ENCODE peak calls at places on chromosome 1, in ten cellular contexts. X is heart right ventricle, Y is astrocyte, V is uterus, C is endothelial cell of umbilical vein, U is fibroblast of the aortic adventitia, A is body of pancreas, N is neural progenitor cell, M is GM20000, Z is tibial artery. O is an unnamed sample.

GRCh38 chr1:202888204-202888506 is 794 bp downstream of the RABIF start:
- DNase-seq in X (no peak), Y (peak), V (no peak), C (no peak), U (peak), A (no peak), N (no peak), M (no peak), Z (no peak), O (no peak)

GRCh38 chr1:2801535-2802291 is at the start of gene TTC34:
- DNase-seq in X (peak), Y (no peak), V (no peak), C (no peak), U (no peak), A (no peak), N (no peak), M (peak), Z (no peak), O (no peak)

GRCh38 chr1:151563376-151563775 is 23.3 kb downstream of the TUFT1 start:
- DNase-seq in X (no peak), Y (no peak), V (no peak), C (no peak), U (no peak), A (no peak), N (no peak), M (no peak), Z (no peak), O (no peak)

GRCh38 chr1:108556079-108556478 is 3.8 kb upstream of the EEIG2 start:
- DNase-seq in X (no peak), Y (no peak), V (no peak), C (no peak), U (no peak), A (no peak), N (no peak), M (no peak), Z (no peak), O (no peak)

GRCh38 chr1:210777914-210778313 is 356.0 kb downstream of the KCNH1 start:
- DNase-seq in X (no peak), Y (no peak), V (no peak), C (no peak), U (no peak), A (no peak), N (no peak), M (no peak), Z (no peak), O (no peak)

GRCh38 chr1:186374313-186375151 is 521 bp downstream of the TPR start:
- DNase-seq in X (no peak), Y (peak), V (no peak), C (peak), U (peak), A (peak), N (peak), M (peak), Z (no peak), O (no peak)

GRCh38 chr1:219661464-219662092 is 48.7 kb upstream of the ZC3H11B start:
- DNase-seq in X (no peak), Y (no peak), V (no peak), C (no peak), U (no peak), A (no peak), N (no peak), M (no peak), Z (no peak), O (no peak)

GRCh38 chr1:114152211-114153050 is 1.2 kb downstream of the SYT6 start:
- DNase-seq in X (peak), Y (peak), V (no peak), C (peak), U (peak), A (peak), N (peak), M (peak), Z (peak), O (peak)

GRCh38 chr1:206029484-206029883 is 5.8 kb upstream of the CTSE start:
- DNase-seq in X (no peak), Y (peak), V (peak), C (no peak), U (peak), A (peak), N (no peak), M (no peak), Z (peak), O (no peak)

GRCh38 chr1:170530972-170531757 is 801 bp upstream of the GORAB start:
- DNase-seq in X (peak), Y (no peak), V (peak), C (peak), U (peak), A (no peak), N (peak), M (no peak), Z (peak), O (no peak)

GRCh38 chr1:114457675-114458074 is 53.3 kb downstream of the TRIM33 start:
- DNase-seq in X (no peak), Y (no peak), V (no peak), C (no peak), U (no peak), A (no peak), N (no peak), M (no peak), Z (no peak), O (no peak)

GRCh38 chr1:192538407-192539311 is 36.9 kb upstream of the RGS1 start:
- DNase-seq in X (no peak), Y (peak), V (no peak), C (peak), U (peak), A (no peak), N (no peak), M (peak), Z (no peak), O (no peak)

GRCh38 chr1:228083871-228084278 is 1.4 kb downstream of the ARF1 start:
- DNase-seq in X (no peak), Y (no peak), V (no peak), C (peak), U (peak), A (no peak), N (peak), M (no peak), Z (no peak), O (no peak)

GRCh38 chr1:78536427-78536826 is 45.7 kb downstream of the PTGFR start:
- DNase-seq in X (no peak), Y (peak), V (no peak), C (no peak), U (peak), A (no peak), N (no peak), M (no peak), Z (no peak), O (no peak)

GRCh38 chr1:209491496-209491895 is 92.0 kb upstream of the CAMK1G start:
- DNase-seq in X (no peak), Y (no peak), V (no peak), C (no peak), U (no peak), A (no peak), N (no peak), M (no peak), Z (no peak), O (no peak)

GRCh38 chr1:209491031-209491430 is 92.5 kb upstream of the CAMK1G start:
- DNase-seq in X (no peak), Y (no peak), V (no peak), C (no peak), U (no peak), A (no peak), N (no peak), M (no peak), Z (no peak), O (no peak)

GRCh38 chr1:209491897-209492296 is 91.6 kb upstream of the CAMK1G start:
- DNase-seq in X (no peak), Y (no peak), V (no peak), C (no peak), U (no peak), A (no peak), N (no peak), M (no peak), Z (no peak), O (no peak)

GRCh38 chr1:209486861-209487260 is 96.7 kb upstream of the CAMK1G start:
- DNase-seq in X (no peak), Y (peak), V (no peak), C (no peak), U (no peak), A (no peak), N (no peak), M (no peak), Z (no peak), O (no peak)

DNA sequence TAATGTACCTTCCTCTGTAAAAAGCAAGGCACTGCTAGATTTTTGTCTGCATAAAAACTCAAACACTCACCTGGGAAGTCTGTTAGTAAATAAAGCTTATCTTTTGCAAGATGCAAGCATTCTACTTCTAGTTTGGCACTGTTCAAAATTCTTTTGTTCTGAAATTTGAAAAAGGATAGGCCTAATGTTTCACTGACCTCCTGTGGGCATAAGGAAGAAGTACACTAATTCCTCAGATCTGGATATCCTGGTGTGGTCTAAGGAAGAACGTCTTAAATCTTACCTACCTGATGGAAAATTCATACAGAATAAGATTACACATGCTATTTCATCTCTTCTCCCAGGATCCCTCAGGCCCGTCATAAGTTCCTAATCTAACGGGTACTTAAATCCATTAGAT is 93.5 kb upstream of the CAMK1G start:
- DNase-seq in X (no peak), Y (peak), V (no peak), C (no peak), U (peak), A (no peak), N (peak), M (no peak), Z (no peak), O (no peak)
- TF ChIP-seq CTCF in X (no peak), Y (peak), V (peak), C (no peak), U (peak), A (no peak), N (peak), M (no peak), Z (no peak), O (peak)

DNA sequence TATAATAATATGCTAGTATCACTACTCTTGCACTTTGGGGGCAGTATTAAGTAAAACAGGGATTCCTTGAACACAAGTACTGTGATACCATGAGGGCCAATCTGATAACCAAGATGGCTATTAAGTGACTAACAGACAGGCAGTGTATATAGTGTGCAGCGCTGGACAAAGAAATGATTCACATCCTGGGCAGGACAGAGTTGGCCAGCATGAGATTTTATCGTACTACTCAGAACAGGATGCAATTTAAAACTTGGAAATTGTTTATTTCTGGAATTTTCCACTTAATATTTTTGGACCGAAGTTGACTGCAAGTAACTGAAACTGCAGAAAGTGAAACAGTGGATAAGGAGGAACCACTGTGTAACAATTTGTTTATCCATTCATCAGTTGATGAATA is 74.6 kb downstream of the DNTTIP2 start:
- DNase-seq in X (no peak), Y (peak), V (no peak), C (peak), U (peak), A (no peak), N (no peak), M (no peak), Z (no peak), O (no peak)
- TF ChIP-seq CTCF in X (no peak), Y (no peak), V (no peak), C (no peak), U (no peak), A (no peak), N (no peak), M (no peak), Z (no peak), O (no peak)

GRCh38 chr1:248699099-248699498 is 3.5 kb downstream of the OR14I1 start:
- DNase-seq in X (no peak), Y (no peak), V (no peak), C (no peak), U (no peak), A (no peak), N (no peak), M (no peak), Z (no peak), O (no peak)

GRCh38 chr1:248696775-248697174 is 5.8 kb downstream of the OR14I1 start:
- DNase-seq in X (no peak), Y (no peak), V (no peak), C (no peak), U (no peak), A (no peak), N (no peak), M (no peak), Z (no peak), O (no peak)

GRCh38 chr1:248695451-248696132 is 7.0 kb downstream of the OR14I1 start:
- DNase-seq in X (no peak), Y (no peak), V (no peak), C (no peak), U (no peak), A (no peak), N (no peak), M (no peak), Z (no peak), O (no peak)

GRCh38 chr1:248697907-248698306 is 4.7 kb downstream of the OR14I1 start:
- DNase-seq in X (no peak), Y (no peak), V (no peak), C (no peak), U (no peak), A (no peak), N (no peak), M (no peak), Z (no peak), O (no peak)

DNA sequence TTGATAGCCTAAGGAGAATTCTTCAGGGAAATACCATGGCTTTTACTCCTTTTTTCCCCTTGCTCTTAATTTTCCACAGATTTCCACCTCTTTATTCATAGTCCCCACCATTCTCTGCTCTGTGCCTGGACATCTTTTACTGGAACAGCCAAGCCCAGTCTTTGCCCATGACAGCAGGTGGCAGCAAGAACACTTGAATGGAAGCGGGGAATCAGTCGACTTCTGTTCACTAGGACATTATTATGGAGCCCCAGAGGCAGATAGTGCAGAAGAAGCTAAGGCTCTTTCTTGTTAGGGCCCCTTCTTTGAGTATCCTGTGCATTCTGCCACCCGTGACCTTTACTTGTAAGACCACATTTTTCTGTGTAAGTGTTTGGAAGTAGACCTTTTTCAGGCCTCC is 6.3 kb downstream of the OR14I1 start:
- DNase-seq in X (no peak), Y (no peak), V (no peak), C (no peak), U (no peak), A (no peak), N (no peak), M (no peak), Z (no peak), O (no peak)
- TF ChIP-seq CTCF in X (no peak), Y (no peak), V (no peak), C (no peak), U (no peak), A (no peak), N (no peak), M (no peak), Z (no peak), O (no peak)

GRCh38 chr1:177431123-177431522 is 260.4 kb downstream of the BRINP2 start:
- DNase-seq in X (no peak), Y (no peak), V (no peak), C (no peak), U (no peak), A (no peak), N (no peak), M (no peak), Z (no peak), O (no peak)

GRCh38 chr1:177432897-177433296 is 262.1 kb downstream of the BRINP2 start:
- DNase-seq in X (no peak), Y (no peak), V (no peak), C (no peak), U (peak), A (no peak), N (no peak), M (no peak), Z (no peak), O (no peak)

GRCh38 chr1:177426533-177426932 is 255.8 kb downstream of the BRINP2 start:
- DNase-seq in X (no peak), Y (no peak), V (no peak), C (no peak), U (no peak), A (no peak), N (no peak), M (no peak), Z (no peak), O (no peak)

GRCh38 chr1:177425241-177425640 is 254.5 kb downstream of the BRINP2 start:
- DNase-seq in X (no peak), Y (no peak), V (no peak), C (no peak), U (no peak), A (no peak), N (no peak), M (no peak), Z (no peak), O (no peak)

DNA sequence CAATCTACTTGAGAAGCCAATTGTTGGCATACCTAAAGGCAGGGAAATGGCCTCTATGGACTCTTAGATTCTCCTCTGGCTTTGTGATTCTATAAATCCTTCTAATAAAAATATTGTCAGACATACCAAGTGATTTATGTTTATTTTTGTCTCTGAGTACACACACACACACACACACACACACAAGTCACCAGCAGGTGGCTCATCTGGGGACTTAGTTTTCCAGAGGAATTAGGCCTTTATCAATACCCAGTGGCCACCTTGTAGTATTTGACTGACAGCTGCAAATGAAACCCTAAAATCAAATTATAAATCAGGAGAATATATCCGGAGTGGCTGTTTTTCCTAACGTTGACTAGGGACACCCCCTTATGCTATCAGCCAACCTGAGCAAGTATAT is 258.5 kb downstream of the BRINP2 start:
- DNase-seq in X (no peak), Y (no peak), V (no peak), C (no peak), U (no peak), A (no peak), N (no peak), M (no peak), Z (no peak), O (no peak)
- TF ChIP-seq CTCF in X (no peak), Y (no peak), V (no peak), C (no peak), U (no peak), A (no peak), N (peak), M (no peak), Z (no peak), O (peak)

GRCh38 chr1:19260211-19261138 is 8.9 kb downstream of the MRTO4 start:
- DNase-seq in X (no peak), Y (peak), V (no peak), C (no peak), U (peak), A (peak), N (no peak), M (no peak), Z (no peak), O (no peak)
- TF ChIP-seq CTCF in X (no peak), Y (no peak), V (no peak), C (no peak), U (no peak), A (no peak), N (no peak), M (no peak), Z (no peak), O (no peak)

GRCh38 chr1:201080135-201080534 is 32.1 kb downstream of the CACNA1S start:
- DNase-seq in X (no peak), Y (no peak), V (no peak), C (no peak), U (no peak), A (no peak), N (no peak), M (no peak), Z (no peak), O (no peak)
- TF ChIP-seq CTCF in X (no peak), Y (no peak), V (no peak), C (no peak), U (no peak), A (no peak), N (no peak), M (no peak), Z (no peak), O (no peak)

DNA sequence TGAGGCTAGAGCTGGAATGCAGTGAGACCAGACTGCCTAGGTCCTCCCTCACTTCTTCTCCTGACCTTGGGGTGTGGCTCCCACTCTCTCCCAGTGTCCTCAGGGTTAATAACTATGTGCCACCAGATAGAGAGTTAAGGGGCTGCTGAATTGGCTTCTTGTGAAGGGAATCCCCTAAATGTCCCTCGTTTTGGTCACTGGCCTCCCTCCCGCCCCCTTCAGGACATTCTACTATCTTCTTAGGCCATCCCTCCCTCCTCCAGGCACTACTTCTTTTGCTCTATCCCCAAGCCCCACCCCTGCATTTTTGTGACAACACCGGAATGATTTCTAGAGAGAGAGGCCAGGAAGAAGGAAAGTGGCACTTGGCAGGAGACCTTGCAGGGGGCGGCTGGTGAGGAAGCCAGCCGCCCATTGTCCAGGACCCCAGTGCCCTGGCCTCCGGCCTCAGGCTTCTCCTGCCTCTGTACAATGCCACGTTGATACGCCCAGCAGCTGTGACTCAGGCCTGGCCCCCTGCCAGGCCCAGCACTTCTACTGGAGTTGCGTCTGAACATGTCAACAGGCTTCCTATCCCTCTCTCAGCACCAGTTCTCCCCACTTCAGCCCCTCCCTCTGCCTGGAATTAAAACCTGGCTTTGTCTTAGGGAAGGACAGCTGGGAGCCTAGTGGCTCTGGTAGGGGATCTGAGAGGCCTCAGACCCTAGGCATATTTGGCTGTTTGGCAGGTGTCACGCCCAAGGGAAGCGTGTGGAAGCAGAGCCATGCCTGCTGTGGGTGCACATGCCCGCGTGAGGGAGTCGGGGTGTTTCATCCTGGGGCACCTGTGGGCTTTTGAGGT is 9.1 kb downstream of the LMNA start:
- DNase-seq in X (peak), Y (peak), V (peak), C (peak), U (peak), A (peak), N (peak), M (no peak), Z (peak), O (no peak)
- TF ChIP-seq CTCF in X (no peak), Y (no peak), V (peak), C (no peak), U (peak), A (no peak), N (peak), M (peak), Z (peak), O (no peak)

O was measured in progenitor cell of endocrine pancreas.